ENCODE peak calls at places on chromosomes 13 and 19, in four cellular contexts. B, L, S and Z are unnamed samples.

GRCh38 chr19:42965204-42965603 is 28.2 kb upstream of the PSG7 start:
- DNase-seq in L (peak), B (no peak), S (no peak), Z (peak)

GRCh38 chr19:41154060-41154459 is 39.0 kb upstream of the CYP2S1 start:
- DNase-seq in B (no peak), L (no peak), S (no peak), Z (no peak)

GRCh38 chr13:23321534-23322241 is 111.8 kb downstream of the SACS start:
- DNase-seq in S (no peak), B (no peak), L (peak), Z (peak)

GRCh38 chr19:7550987-7551761 is 15.7 kb downstream of the PNPLA6 start:
- DNase-seq in S (peak), L (peak), B (peak), Z (peak)

GRCh38 chr13:112740502-112741131 is 50.8 kb downstream of the ATP11A start:
- DNase-seq in S (no peak), B (no peak), L (peak), Z (peak)

GRCh38 chr13:76890036-76890435 is 3.8 kb upstream of the KCTD12 start:
- DNase-seq in B (no peak), S (no peak), L (peak), Z (peak)

GRCh38 chr13:20582026-20582425 is 15.1 kb downstream of the IFT88 start:
- DNase-seq in L (no peak), B (no peak), S (no peak), Z (no peak)

GRCh38 chr19:4449826-4450075 is 7.8 kb downstream of the UBXN6 start:
- DNase-seq in S (no peak), L (no peak), B (no peak), Z (no peak)

GRCh38 chr13:51802601-51803000 is 1.4 kb downstream of the DHRS12 start:
- DNase-seq in S (no peak), B (no peak), L (no peak), Z (no peak)

GRCh38 chr13:112693831-112694497 is 4.1 kb downstream of the ATP11A start:
- DNase-seq in L (peak), B (no peak), S (no peak), Z (peak)

GRCh38 chr19:29263305-29264080 is 50.5 kb upstream of the UQCRFS1 start:
- DNase-seq in B (peak), S (peak), L (peak), Z (peak)

GRCh38 chr19:35013820-35014754 is 14.0 kb downstream of the GRAMD1A start:
- DNase-seq in L (no peak), S (no peak), B (no peak), Z (no peak)

GRCh38 chr19:29576043-29576442 is 30.0 kb upstream of the POP4 start:
- DNase-seq in B (no peak), L (peak), S (no peak), Z (no peak)

GRCh38 chr13:25253702-25254101 is 33.6 kb downstream of the MTMR6 start:
- DNase-seq in B (no peak), S (no peak), L (no peak), Z (no peak)

GRCh38 chr13:51935326-51936171 is 73.8 kb downstream of the CCDC70 start:
- DNase-seq in L (no peak), B (peak), S (peak), Z (no peak)

GRCh38 chr19:18460313-18460712 is 22.4 kb upstream of the ISYNA1 start:
- DNase-seq in S (no peak), B (no peak), L (peak), Z (peak)

GRCh38 chr13:24127116-24127631 is 33.3 kb upstream of the SPATA13 start:
- DNase-seq in L (peak), S (no peak), B (no peak), Z (no peak)

GRCh38 chr19:53828531-53828930 is 4.4 kb upstream of the NLRP12 start:
- DNase-seq in S (no peak), B (no peak), L (no peak), Z (no peak)

GRCh38 chr19:1163934-1164683 is 10.0 kb downstream of the SBNO2 start:
- DNase-seq in B (no peak), S (no peak), L (no peak), Z (no peak)

GRCh38 chr19:17389957-17390664 is 3.9 kb downstream of the CCDC194 start:
- DNase-seq in S (no peak), L (no peak), B (no peak), Z (no peak)

GRCh38 chr19:17762505-17763229 is 11.4 kb downstream of the FCHO1 start:
- DNase-seq in S (peak), L (peak), B (peak), Z (peak)

GRCh38 chr19:16360738-16361137 is 36.1 kb downstream of the KLF2 start:
- DNase-seq in S (no peak), B (no peak), L (no peak), Z (no peak)

GRCh38 chr19:34508540-34508939 is 27.0 kb downstream of the WTIP start:
- DNase-seq in S (peak), B (no peak), L (no peak), Z (no peak)

GRCh38 chr13:99740261-99740979 is 231.1 kb downstream of the ZIC5 start:
- DNase-seq in L (no peak), S (peak), B (no peak), Z (no peak)

GRCh38 chr19:1027020-1027952 is 878 bp downstream of the CNN2 start:
- DNase-seq in S (peak), B (peak), L (no peak), Z (no peak)

DNA sequence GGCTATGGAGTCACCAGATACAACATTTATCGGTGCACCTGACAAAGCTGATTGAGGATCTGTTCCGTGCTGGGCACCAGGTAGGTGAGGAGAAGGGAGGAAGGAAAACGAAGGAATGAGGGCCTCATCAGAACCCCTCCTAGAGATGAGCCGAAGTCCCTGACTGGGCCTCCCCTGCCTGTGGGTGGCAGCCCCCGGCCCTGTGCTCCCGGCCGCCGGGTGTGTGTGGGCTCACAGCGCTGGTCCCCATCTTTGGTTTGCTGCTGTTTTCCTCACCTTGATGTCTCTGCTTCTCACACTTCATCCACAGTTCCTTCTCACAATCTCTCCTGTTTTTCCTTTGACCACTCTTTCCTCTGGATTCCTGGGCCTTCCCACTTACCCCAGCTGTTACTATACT is 32.8 kb downstream of the TMED1 start:
- DNase-seq in S (no peak), B (no peak), L (no peak), Z (no peak)
- H3K4ac ChIP-seq in S (no peak), B (no peak), L (no peak), Z (no peak)

GRCh38 chr13:98478134-98479129 is 98.5 kb downstream of the STK24 start:
- DNase-seq in L (peak), S (peak), B (peak), Z (no peak)
- H3K4ac ChIP-seq in L (peak), S (no peak), B (no peak), Z (peak)

DNA sequence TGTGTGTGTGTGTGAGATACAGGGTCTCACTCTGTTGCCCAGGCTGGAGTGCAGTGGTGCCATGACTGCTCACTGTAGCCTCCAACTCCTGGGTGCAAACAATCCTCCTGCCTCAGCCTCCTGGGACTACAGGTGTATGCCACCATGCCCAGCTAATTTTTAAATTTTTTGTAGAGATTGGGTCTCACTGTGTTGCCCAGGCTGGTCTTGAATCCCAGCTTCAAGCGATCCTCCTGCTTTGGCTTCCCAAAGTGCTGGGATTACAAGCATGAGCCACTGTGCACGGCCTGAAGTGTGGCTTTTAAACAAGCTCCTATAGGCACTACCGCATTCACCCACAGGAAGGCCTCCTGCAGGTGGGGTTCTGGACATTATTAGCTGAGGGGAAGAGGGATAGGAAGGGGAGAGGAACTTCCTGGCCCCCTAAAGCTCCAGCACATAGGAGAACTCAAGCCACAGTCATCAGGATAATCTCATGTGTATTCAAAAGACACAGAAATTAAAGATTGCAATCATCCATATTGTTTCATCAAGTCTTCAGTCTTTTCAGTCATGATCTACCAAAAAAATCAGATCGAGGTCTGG is 24.8 kb upstream of the SLC46A3 start:
- DNase-seq in B (no peak), S (no peak), L (no peak), Z (no peak)
- H3K4ac ChIP-seq in B (no peak), S (peak), L (no peak), Z (peak)

GRCh38 chr19:47607564-47608073 is 1.3 kb upstream of the BICRA start:
- DNase-seq in B (no peak), S (no peak), L (no peak), Z (no peak)
- H3K4ac ChIP-seq in B (no peak), S (peak), L (peak), Z (peak)